ENCODE peak calls at places on chromosomes 16 and 17, in nine cellular contexts. V is left ventricle myocardium inferior; P is CD4-positive, alpha-beta memory T cell; N is IMR-90; F is A549; I is body of pancreas; D is colonic mucosa; W is caudate nucleus; B is prostate gland. Y is an unnamed sample.

GRCh38 chr16:66544358-66544757 is 5.6 kb downstream of the TK2 start:
- DNase-seq in W (no peak), P (no peak), N (no peak), D (no peak), B (no peak), I (no peak), F (no peak), V (no peak), Y (no peak)

GRCh38 chr17:39002991-39003715 is 36.0 kb upstream of the FBXO47 start:
- DNase-seq in V (peak; percentile 86), D (peak; percentile 55), W (no peak), N (no peak), F (no peak), B (peak; percentile 9), I (peak; percentile 71), P (peak; percentile 67), Y (peak; percentile 77)

GRCh38 chr17:81912441-81913309 is 1.5 kb upstream of the PCYT2 start:
- DNase-seq in D (no peak), F (no peak), B (no peak), N (no peak), V (no peak), P (no peak), I (no peak), W (no peak), Y (no peak)

GRCh38 chr17:52030096-52030495 is 128.4 kb downstream of the CA10 start:
- DNase-seq in V (no peak), F (no peak), B (no peak), N (no peak), I (no peak), P (no peak), W (no peak), D (no peak), Y (no peak)

GRCh38 chr16:84786605-84787302 is 33.0 kb upstream of the CRISPLD2 start:
- DNase-seq in W (no peak), B (no peak), N (no peak), V (no peak), D (peak; percentile 36), P (no peak), I (peak; percentile 28), F (no peak), Y (no peak)

GRCh38 chr17:76539631-76540271 is at the start of gene PRCD:
- DNase-seq in D (no peak), P (no peak), V (peak; percentile 17), I (no peak), F (peak; percentile 43), B (no peak), N (no peak), W (no peak), Y (no peak)

GRCh38 chr16:89880477-89881367 is 7.3 kb downstream of the TCF25 start:
- DNase-seq in I (no peak), F (no peak), W (no peak), V (no peak), N (no peak), P (no peak), D (no peak), B (no peak), Y (no peak)

GRCh38 chr16:23539984-23540816 is 16.9 kb downstream of the EARS2 start:
- DNase-seq in F (peak; percentile 77), D (no peak), V (no peak), P (no peak), W (no peak), N (no peak), B (peak; percentile 46), I (no peak), Y (no peak)

GRCh38 chr16:64771273-64771672 is 350.6 kb downstream of the CDH11 start:
- DNase-seq in D (no peak), I (no peak), W (no peak), B (no peak), V (no peak), P (no peak), F (no peak), N (no peak), Y (no peak)

GRCh38 chr17:5584971-5585794 is 874 bp upstream of the NLRP1 start:
- DNase-seq in F (no peak), D (no peak), P (no peak), B (no peak), V (peak; percentile 26), N (peak; percentile 89), W (no peak), I (no peak), Y (no peak)

GRCh38 chr16:69724981-69725479 is 1.3 kb downstream of the NQO1 start:
- DNase-seq in W (no peak), F (no peak), V (no peak), B (no peak), P (no peak), N (no peak), I (no peak), D (no peak), Y (no peak)

GRCh38 chr17:37458805-37459204 is 30.9 kb upstream of the DUSP14 start:
- DNase-seq in I (no peak), F (peak; percentile 44), N (peak; percentile 84), D (no peak), V (no peak), B (no peak), P (no peak), W (no peak), Y (no peak)

GRCh38 chr17:28613916-28614315 is at the start of gene RSKR:
- DNase-seq in B (no peak), D (no peak), W (peak; percentile 38), P (no peak), N (no peak), F (no peak), I (no peak), V (no peak), Y (no peak)

GRCh38 chr16:84836234-84836647 is 16.5 kb downstream of the CRISPLD2 start:
- DNase-seq in P (no peak), I (peak; percentile 67), V (peak; percentile 73), D (no peak), W (no peak), F (peak; percentile 39), N (peak; percentile 100), B (peak; percentile 61), Y (no peak)

GRCh38 chr17:13727441-13728171 is 125.9 kb upstream of the HS3ST3A1 start:
- DNase-seq in P (no peak), W (no peak), V (no peak), D (no peak), F (no peak), B (no peak), N (peak; percentile 80), I (no peak), Y (no peak)

GRCh38 chr16:77780378-77780837 is 8.0 kb upstream of the VAT1L start:
- DNase-seq in F (peak; percentile 59), P (no peak), N (peak; percentile 98), I (no peak), W (no peak), V (no peak), B (no peak), D (no peak), Y (no peak)

GRCh38 chr16:51433597-51433996 is 282.5 kb upstream of the SALL1 start:
- DNase-seq in V (no peak), W (no peak), N (no peak), I (no peak), D (no peak), F (no peak), B (no peak), P (no peak), Y (no peak)

GRCh38 chr17:337022-337420 is 15.6 kb downstream of the RPH3AL start:
- DNase-seq in V (no peak), B (no peak), I (no peak), W (no peak), D (no peak), N (no peak), P (no peak), F (no peak), Y (no peak)

GRCh38 chr16:31108794-31109558 is 790 bp downstream of the BCKDK start:
- DNase-seq in B (no peak), P (no peak), N (no peak), F (no peak), I (no peak), D (no peak), V (no peak), W (no peak), Y (no peak)

GRCh38 chr16:31107465-31107867 is 720 bp upstream of the BCKDK start:
- DNase-seq in V (no peak), W (no peak), D (no peak), N (no peak), P (no peak), B (no peak), F (no peak), I (no peak), Y (no peak)

GRCh38 chr16:31106509-31107464 is 1.4 kb upstream of the BCKDK start:
- DNase-seq in P (no peak), W (no peak), D (no peak), I (no peak), F (no peak), B (no peak), N (no peak), V (no peak), Y (no peak)

GRCh38 chr16:31108035-31108793 is at the start of gene BCKDK:
- DNase-seq in D (peak; percentile 80), V (peak; percentile 87), F (peak; percentile 75), P (peak; percentile 46), N (peak; percentile 60), B (peak; percentile 39), W (peak; percentile 54), I (peak; percentile 67), Y (peak; percentile 47)

GRCh38 chr16:31105677-31106213 is 2.4 kb upstream of the BCKDK start:
- DNase-seq in V (peak; percentile 91), B (peak; percentile 56), D (peak; percentile 91), N (no peak), P (peak; percentile 66), F (peak; percentile 82), I (peak; percentile 94), W (peak; percentile 65), Y (peak; percentile 86)
- H3K27ac ChIP-seq in V (peak overlapping the region; percentile 88), B (no peak overlapping the region), D (no peak overlapping the region), N (peak overlapping the region; percentile 43), P (no peak overlapping the region), F (peak overlapping the region; percentile 96), I (no peak overlapping the region), W (no peak overlapping the region), Y (peak overlapping the region; percentile 27)

DNA sequence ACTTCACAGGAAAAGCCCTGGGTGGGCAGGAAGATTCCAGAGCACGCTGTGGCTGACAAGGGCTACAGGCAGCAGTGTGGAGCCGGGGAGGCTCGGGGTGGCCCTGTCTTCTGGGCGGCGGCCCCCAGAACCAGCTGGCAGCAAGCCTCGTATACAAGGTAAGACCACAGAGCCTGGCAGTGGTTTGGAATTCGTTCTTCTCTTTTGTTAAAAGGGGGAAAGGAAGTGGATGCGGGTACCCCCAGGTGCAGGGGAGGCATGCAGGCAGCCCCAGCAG is 6.0 kb downstream of the UBALD1 start:
- DNase-seq in F (no peak), D (no peak), I (no peak), P (no peak), V (no peak), N (no peak), B (no peak), W (no peak), Y (no peak)
- H3K27ac ChIP-seq in F (no peak overlapping the region), D (no peak overlapping the region), I (no peak overlapping the region), P (no peak overlapping the region), V (no peak overlapping the region), N (no peak overlapping the region), B (no peak overlapping the region), W (no peak overlapping the region), Y (no peak overlapping the region)

GRCh38 chr16:22314661-22315626 is 17.7 kb downstream of the POLR3E start:
- DNase-seq in N (no peak), W (no peak), D (no peak), P (no peak), B (peak; percentile 74), F (no peak), I (no peak), V (no peak), Y (no peak)
- H3K27ac ChIP-seq in N (no peak overlapping the region), W (no peak overlapping the region), D (no peak overlapping the region), P (no peak overlapping the region), B (peak overlapping the region; percentile 53), F (no peak overlapping the region), I (no peak overlapping the region), V (no peak overlapping the region), Y (no peak overlapping the region)

GRCh38 chr16:48432136-48432535 is 46.9 kb upstream of the SIAH1 start:
- DNase-seq in N (no peak), V (no peak), D (peak; percentile 31), F (no peak), P (no peak), I (peak; percentile 12), W (no peak), B (no peak), Y (no peak)
- H3K27ac ChIP-seq in N (no peak overlapping the region), V (no peak overlapping the region), D (no peak overlapping the region), F (no peak overlapping the region), P (no peak overlapping the region), I (no peak overlapping the region), W (no peak overlapping the region), B (no peak overlapping the region), Y (no peak overlapping the region)